ENCODE peak calls at places on chromosomes 12 and 14, in nine cellular contexts. W is activated T-helper 9 cell treated with anti-CD3 and anti-CD28 coated beads, Interleukin-2, amount 50 U/mL, for 16 hours; S is stimulated activated CD4-positive, alpha-beta T cell treated with anti-CD3 and anti-CD28 coated beads, Interleukin-2, amount 100 ng/mL, for 24 hours; Q is sigmoid colon; Z is left lung; N is activated T-helper 2 cell treated with anti-CD3 and anti-CD28 coated beads, Interferon-gamma antibody, Interleukin-2, Interleukin-4, amounts not matched to agents 10 μg/mL and 5 μg/mL and 100 μg/mL, durations not matched to agents 14 hours and 24 hours and 36 hours; Y is effector CD4-positive, alpha-beta T cell; P is amniotic stem cell; C is NCI-H1105 treated with DMSO at 0.1 percent for 48 hours. I is an unnamed sample.

GRCh38 chr12:57439762-57440266 is 5.2 kb downstream of the INHBC start:
- DNase-seq in Z (no peak), Q (no peak), Y (no peak), W (no peak), P (no peak), S (no peak), C (no peak), N (no peak), I (no peak)

GRCh38 chr12:116726749-116727148 is 11.1 kb downstream of the SPRING1 start:
- DNase-seq in Q (no peak), W (no peak), C (no peak), Y (no peak), N (no peak), P (no peak), Z (no peak), S (no peak), I (no peak)

GRCh38 chr12:60191676-60192359 is 596.0 kb downstream of the SLC16A7 start:
- DNase-seq in N (no peak), Z (no peak), P (no peak), Q (no peak), S (no peak), W (no peak), C (no peak), Y (no peak), I (no peak)

GRCh38 chr12:101829639-101830390 is 944 bp downstream of the GNPTAB start:
- DNase-seq in N (no peak), Y (no peak), C (peak), W (no peak), Z (no peak), Q (no peak), S (no peak), P (no peak), I (peak)

GRCh38 chr14:86501611-86502010 is 971.7 kb downstream of the FLRT2 start:
- DNase-seq in P (no peak), N (no peak), Z (no peak), C (no peak), Q (no peak), S (no peak), W (no peak), Y (no peak), I (no peak)

GRCh38 chr14:59265808-59266207 is 77.3 kb downstream of the DAAM1 start:
- DNase-seq in C (no peak), P (no peak), Z (no peak), Y (no peak), W (peak), S (peak), N (no peak), Q (no peak), I (no peak)

GRCh38 chr12:91778938-91779400 is 366.7 kb downstream of the BTG1 start:
- DNase-seq in C (no peak), P (peak), N (peak), Z (no peak), S (peak), Y (peak), Q (peak), W (peak), I (peak)

GRCh38 chr12:54229624-54230212 is 40.9 kb upstream of the SMUG1 start:
- DNase-seq in P (peak), Z (no peak), S (no peak), Y (no peak), Q (peak), C (no peak), N (no peak), W (no peak), I (peak)

GRCh38 chr12:107568718-107569117 is 116.9 kb upstream of the PWP1 start:
- DNase-seq in S (no peak), Z (no peak), N (no peak), Y (no peak), C (no peak), P (no peak), Q (no peak), W (no peak), I (no peak)

GRCh38 chr12:3120701-3121100 is 43.5 kb downstream of the TSPAN9 start:
- DNase-seq in W (no peak), N (no peak), Y (no peak), S (no peak), Q (no peak), P (no peak), C (no peak), Z (no peak), I (no peak)

GRCh38 chr12:53496752-53497032 is 2.6 kb downstream of the MAP3K12 start:
- DNase-seq in Z (no peak), C (no peak), S (no peak), P (no peak), N (no peak), W (no peak), Q (no peak), Y (no peak), I (no peak)

GRCh38 chr14:20494935-20495766 is 10.2 kb upstream of the RNASE10 start:
- DNase-seq in W (no peak), P (no peak), Z (no peak), S (no peak), Q (no peak), C (no peak), N (no peak), Y (no peak), I (no peak)

GRCh38 chr12:6273209-6273928 is 37.1 kb upstream of the PLEKHG6 start:
- DNase-seq in C (no peak), Z (no peak), S (no peak), Y (no peak), P (no peak), Q (peak), N (no peak), W (no peak), I (no peak)

GRCh38 chr14:105884808-105885281 is 358.5 kb downstream of the TMEM121 start:
- DNase-seq in Z (peak), C (no peak), S (no peak), P (no peak), W (no peak), Q (peak), N (no peak), Y (no peak), I (no peak)

GRCh38 chr14:64937176-64937820 is 5.2 kb downstream of the GPX2 start:
- DNase-seq in Y (no peak), P (no peak), Z (no peak), S (no peak), C (no peak), Q (no peak), W (no peak), N (no peak), I (no peak)

GRCh38 chr12:95951515-95951914 is 8.4 kb downstream of the AMDHD1 start:
- DNase-seq in Q (no peak), N (no peak), P (no peak), Y (no peak), S (no peak), C (peak), Z (no peak), W (no peak), I (no peak)

GRCh38 chr12:107027304-107028053 is 40.5 kb upstream of the MTERF2 start:
- DNase-seq in Y (no peak), Q (no peak), P (peak), S (no peak), W (no peak), N (no peak), Z (no peak), C (no peak), I (peak)

GRCh38 chr14:75274899-75275569 is 3.6 kb upstream of the FOS start:
- DNase-seq in Y (peak), Q (peak), N (peak), S (no peak), W (no peak), Z (peak), C (no peak), P (no peak), I (peak)

GRCh38 chr14:96264850-96265249 is 8.8 kb downstream of the BDKRB1 start:
- DNase-seq in Z (no peak), Q (peak), S (no peak), Y (no peak), N (no peak), C (no peak), P (no peak), W (no peak), I (peak)

GRCh38 chr14:81416233-81416927 is 16.3 kb upstream of the STON2 start:
- DNase-seq in Q (no peak), Y (no peak), P (no peak), S (no peak), Z (peak), W (no peak), N (no peak), C (no peak), I (no peak)

GRCh38 chr12:40376533-40377267 is 151.9 kb downstream of the LRRK2 start:
- DNase-seq in S (no peak), W (no peak), Z (no peak), C (no peak), Q (no peak), Y (no peak), N (no peak), P (no peak), I (no peak)

GRCh38 chr12:130698106-130698505 is 18.0 kb downstream of the RIMBP2 start:
- DNase-seq in Q (peak), S (no peak), Y (no peak), W (no peak), Z (no peak), P (no peak), C (no peak), N (no peak), I (no peak)

GRCh38 chr12:69274861-69275260 is 35.5 kb downstream of the CPSF6 start:
- DNase-seq in C (no peak), N (no peak), P (no peak), Z (no peak), W (no peak), S (no peak), Y (no peak), Q (no peak), I (peak)

GRCh38 chr14:91890291-91890749 is 23.0 kb upstream of the TC2N start:
- DNase-seq in Y (no peak), S (no peak), W (no peak), Q (peak), N (no peak), P (no peak), Z (no peak), C (no peak), I (no peak)

GRCh38 chr12:3273409-3273853 is 196.3 kb downstream of the TSPAN9 start:
- DNase-seq in P (no peak), W (no peak), N (no peak), Q (no peak), C (no peak), Z (no peak), S (no peak), Y (no peak), I (peak)

GRCh38 chr12:1706284-1707016 is 15.6 kb downstream of the ADIPOR2 start:
- DNase-seq in N (no peak), S (no peak), Q (no peak), W (no peak), C (no peak), Y (no peak), Z (no peak), P (no peak), I (no peak)

GRCh38 chr14:71309756-71310155 is 402.5 kb downstream of the PCNX1 start:
- DNase-seq in Q (no peak), W (no peak), Y (no peak), C (no peak), S (no peak), N (no peak), Z (no peak), P (no peak), I (no peak)

GRCh38 chr12:103326190-103326589 is 169.6 kb downstream of the C12orf42 start:
- DNase-seq in Z (no peak), P (no peak), Q (no peak), C (peak), S (no peak), N (no peak), Y (no peak), W (no peak), I (no peak)

GRCh38 chr12:114666746-114667668 is 17.0 kb downstream of the TBX3 start:
- DNase-seq in Y (no peak), S (no peak), W (no peak), P (no peak), Z (no peak), Q (no peak), C (no peak), N (no peak), I (peak)

GRCh38 chr12:122125452-122126341 is 47.1 kb downstream of the MLXIP start:
- DNase-seq in C (no peak), S (no peak), Y (no peak), N (no peak), P (no peak), Q (peak), Z (no peak), W (no peak), I (no peak)

GRCh38 chr12:107133462-107133861 is 40.1 kb upstream of the CRY1 start:
- DNase-seq in Y (no peak), W (no peak), N (no peak), Z (no peak), C (no peak), Q (no peak), S (no peak), P (no peak), I (no peak)

GRCh38 chr12:124441443-124442190 is 125.8 kb downstream of the NCOR2 start:
- DNase-seq in W (no peak), P (peak), Z (no peak), Q (no peak), S (no peak), N (no peak), Y (no peak), C (no peak), I (peak)

GRCh38 chr14:91245029-91245428 is 525 bp upstream of the GPR68 start:
- DNase-seq in S (peak), P (no peak), Y (peak), W (peak), Q (no peak), Z (no peak), C (no peak), N (peak), I (no peak)

GRCh38 chr12:52903285-52903854 is 1.5 kb downstream of the KRT8 start:
- DNase-seq in P (no peak), N (peak), C (peak), Z (peak), Y (peak), Q (peak), S (peak), W (peak), I (peak)

GRCh38 chr12:101653030-101653429 is 44.4 kb upstream of the CHPT1 start:
- DNase-seq in Q (no peak), W (no peak), C (no peak), Y (no peak), S (no peak), P (no peak), N (no peak), Z (no peak), I (no peak)

GRCh38 chr12:49543914-49544815 is 5.3 kb downstream of the KCNH3 start:
- DNase-seq in Y (no peak), C (no peak), P (no peak), N (no peak), W (no peak), S (peak), Z (no peak), Q (no peak), I (no peak)

I was measured in mesenchymal stem cell.